ENCODE peak calls at places on chromosomes 2 and 18, in five cellular contexts. V is HepG2, D is GM12878, T is HCT116, L is H1. C is an unnamed sample.
A peak's percentile ranks its signal among the peaks of the same experiment; 100 is the strongest.

GRCh38 chr2:118032169-118033013 is 18.5 kb upstream of the CCDC93 start:
- DNase-seq in V (peak; percentile 44), L (no peak), D (no peak), T (no peak), C (peak; percentile 49)

GRCh38 chr2:163465440-163465839 is 270.4 kb downstream of the FIGN start:
- DNase-seq in D (no peak), T (no peak), V (no peak), L (no peak), C (no peak)

GRCh38 chr2:55985406-55985805 is 61.8 kb upstream of the EFEMP1 start:
- DNase-seq in L (no peak), T (no peak), D (peak; percentile 26), V (no peak), C (no peak)

GRCh38 chr2:191350826-191351225 is 105.6 kb downstream of the MYO1B start:
- DNase-seq in D (no peak), T (no peak), L (no peak), V (no peak), C (no peak)

GRCh38 chr18:23998811-23999210 is 15.7 kb upstream of the TTC39C start:
- DNase-seq in L (no peak), D (no peak), T (peak; percentile 23), V (peak; percentile 68), C (no peak)

GRCh38 chr2:199434555-199434954 is 23.2 kb downstream of the SATB2 start:
- DNase-seq in T (no peak), D (no peak), V (no peak), L (no peak), C (no peak)

GRCh38 chr2:69152847-69153246 is 139.9 kb downstream of the ANTXR1 start:
- DNase-seq in V (no peak), T (no peak), D (no peak), L (no peak), C (no peak)

GRCh38 chr18:6558770-6559169 is 144.1 kb upstream of the L3MBTL4 start:
- DNase-seq in T (no peak), V (no peak), L (no peak), D (no peak), C (no peak)

GRCh38 chr2:168722592-168722991 is 79.8 kb upstream of the NOSTRIN start:
- DNase-seq in T (no peak), D (no peak), V (no peak), L (no peak), C (no peak)

GRCh38 chr18:79400091-79400590 is 4.4 kb downstream of the NFATC1 start:
- DNase-seq in T (no peak), L (no peak), D (no peak), V (no peak), C (peak; percentile 86)

GRCh38 chr2:74571058-74571457 is 16.5 kb downstream of the DOK1 start:
- DNase-seq in T (no peak), D (peak; percentile 84), L (no peak), V (no peak), C (no peak)

GRCh38 chr2:230614913-230615332 is 97.7 kb upstream of the CAB39 start:
- DNase-seq in D (peak; percentile 85), V (no peak), L (no peak), T (no peak), C (no peak)

GRCh38 chr18:3463052-3463451 is 13.1 kb downstream of the TGIF1 start:
- DNase-seq in L (no peak), T (no peak), V (no peak), D (no peak), C (no peak)

GRCh38 chr2:198097628-198098027 is 293.2 kb downstream of the PLCL1 start:
- DNase-seq in D (peak; percentile 35), L (no peak), T (no peak), V (no peak), C (no peak)

GRCh38 chr2:151762694-151763093 is 28.4 kb upstream of the NEB start:
- DNase-seq in D (no peak), T (no peak), V (no peak), L (no peak), C (peak; percentile 32)

GRCh38 chr2:195766691-195767090 is 109.7 kb downstream of the SLC39A10 start:
- DNase-seq in V (no peak), L (no peak), T (no peak), D (no peak), C (no peak)

GRCh38 chr2:202377308-202377736 is 1.2 kb downstream of the BMPR2 start:
- DNase-seq in D (no peak), L (no peak), V (peak; percentile 38), T (no peak), C (peak; percentile 38)

GRCh38 chr2:5798083-5798482 is 105.9 kb downstream of the SOX11 start:
- DNase-seq in L (no peak), D (no peak), T (no peak), V (no peak), C (no peak)

GRCh38 chr2:73177645-73178255 is 24.6 kb upstream of the NOTO start:
- DNase-seq in V (no peak), L (no peak), D (no peak), T (no peak), C (no peak)

GRCh38 chr2:67272195-67272594 is 124.9 kb upstream of the ETAA1 start:
- DNase-seq in V (no peak), T (no peak), D (no peak), L (no peak), C (no peak)

GRCh38 chr2:212537311-212538155 is 1.1 kb downstream of the ERBB4 start:
- DNase-seq in T (no peak), L (no peak), D (no peak), V (no peak), C (no peak)

DNA sequence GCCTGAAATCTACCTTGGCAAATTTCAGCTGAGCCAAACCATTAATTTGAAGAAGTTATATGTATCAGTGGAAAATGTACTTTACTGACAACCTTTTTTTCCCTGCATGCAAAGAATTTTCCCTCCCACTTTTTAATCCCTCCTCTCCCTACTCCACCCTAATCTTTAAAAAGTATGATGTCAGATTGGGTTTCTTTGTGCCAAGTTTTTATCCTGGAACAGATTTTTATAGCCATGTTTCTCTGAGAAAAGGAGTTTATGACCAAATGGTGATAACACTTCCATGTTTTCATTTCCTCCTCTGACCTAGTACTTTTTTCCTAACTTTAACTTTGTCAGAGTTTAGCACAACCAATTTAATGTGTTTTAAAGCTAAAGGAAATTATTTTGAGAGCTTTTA is 250.3 kb upstream of the FOSL2 start:
- DNase-seq in V (no peak), T (no peak), D (no peak), L (no peak), C (no peak)
- TF ChIP-seq JUND in V (no peak), T (no peak), D (no peak), L (no peak), C (no peak)

DNA sequence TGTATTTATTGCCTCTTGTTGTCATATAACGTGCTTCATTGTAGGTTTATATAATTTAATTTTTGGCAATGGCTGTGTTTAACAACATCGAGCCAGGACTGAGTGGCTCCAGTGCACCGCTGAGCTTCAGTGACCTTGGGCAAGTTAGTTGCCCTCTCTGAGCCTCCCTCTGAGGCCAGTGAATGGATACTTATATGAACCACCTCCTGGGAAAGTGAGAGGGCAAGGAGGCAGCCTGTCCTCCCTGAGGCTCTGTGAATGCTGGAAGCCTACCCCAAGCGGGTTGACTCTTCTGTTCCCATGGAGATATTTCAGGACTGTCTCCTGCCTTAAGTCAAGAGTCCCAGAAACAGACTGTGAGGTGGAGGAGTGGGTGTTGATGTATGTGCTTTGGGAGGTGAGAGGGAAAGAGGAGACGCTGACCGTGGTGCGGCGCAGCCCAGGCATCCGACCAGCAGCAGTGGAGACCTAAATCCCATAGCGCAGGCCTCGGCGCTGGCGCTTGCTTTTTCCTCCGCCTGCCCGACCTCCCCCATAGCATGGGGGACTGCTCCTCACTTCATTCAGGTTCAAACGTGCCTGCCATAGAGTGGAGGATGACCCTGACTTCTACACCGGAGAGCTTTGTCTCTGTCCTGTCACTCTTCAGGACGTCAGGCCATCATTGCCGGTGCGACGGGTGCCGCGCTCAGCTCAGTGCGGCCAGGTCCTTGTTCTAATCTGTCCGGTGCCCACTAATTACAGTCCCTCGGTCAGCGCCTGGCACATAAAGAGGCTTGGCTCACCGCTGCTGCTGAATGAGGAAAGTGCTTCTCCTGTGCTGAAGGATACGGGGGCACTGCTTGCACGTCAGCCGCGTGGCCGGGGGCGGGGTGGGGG is 167.3 kb upstream of the HS6ST1 start:
- DNase-seq in V (no peak), D (no peak), L (no peak), T (no peak), C (no peak)
- TF ChIP-seq CEBPB in V (no peak), D (no peak), L (no peak), T (no peak), C (no peak)

DNA sequence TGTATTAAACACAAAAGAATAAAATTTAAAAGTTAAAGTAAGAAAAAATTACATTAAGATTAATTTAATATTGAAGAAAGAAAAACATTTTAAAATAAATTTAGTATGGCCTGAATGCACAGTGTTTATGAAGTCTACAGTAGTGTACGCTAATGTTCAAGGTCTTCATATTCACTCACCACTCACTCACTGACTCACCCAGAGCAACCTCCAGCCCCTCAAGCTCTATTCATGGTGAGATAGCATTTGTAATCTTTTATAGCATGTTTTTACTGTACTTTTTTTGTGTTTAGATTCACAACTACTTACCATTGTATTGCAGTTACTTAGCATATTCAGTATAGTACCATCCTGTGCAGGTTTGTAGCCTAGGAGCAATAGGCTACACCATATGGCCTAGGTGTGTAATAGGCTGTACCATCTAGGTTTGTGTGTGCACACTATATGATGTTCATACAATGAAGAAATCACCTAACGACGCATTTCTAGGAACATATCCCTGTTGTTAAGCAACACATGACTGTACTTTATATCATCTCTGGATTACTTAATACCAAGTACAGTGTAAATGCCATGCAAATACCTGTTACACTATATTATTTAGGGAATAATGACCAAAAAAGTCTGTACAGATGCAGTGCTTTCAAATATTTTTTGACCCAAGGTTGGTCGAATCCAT is 144.0 kb upstream of the IL1R2 start:
- DNase-seq in D (no peak), V (no peak), L (no peak), T (no peak), C (no peak)
- TF ChIP-seq JUND in D (no peak), V (no peak), L (no peak), T (no peak), C (no peak)

GRCh38 chr18:50969448-50969847 is 1.6 kb downstream of the ELAC1 start:
- DNase-seq in L (no peak), D (no peak), T (no peak), V (no peak), C (no peak)

GRCh38 chr18:50977037-50977760 is 9.4 kb downstream of the ELAC1 start:
- DNase-seq in D (no peak), T (no peak), V (no peak), L (no peak), C (no peak)

GRCh38 chr18:50970006-50970405 is 2.2 kb downstream of the ELAC1 start:
- DNase-seq in V (no peak), D (no peak), T (no peak), L (no peak), C (no peak)

GRCh38 chr18:50967714-50968661 is at the start of gene ELAC1:
- DNase-seq in V (peak; percentile 65), D (peak; percentile 20), T (peak; percentile 46), L (peak; percentile 33), C (peak; percentile 85)

DNA sequence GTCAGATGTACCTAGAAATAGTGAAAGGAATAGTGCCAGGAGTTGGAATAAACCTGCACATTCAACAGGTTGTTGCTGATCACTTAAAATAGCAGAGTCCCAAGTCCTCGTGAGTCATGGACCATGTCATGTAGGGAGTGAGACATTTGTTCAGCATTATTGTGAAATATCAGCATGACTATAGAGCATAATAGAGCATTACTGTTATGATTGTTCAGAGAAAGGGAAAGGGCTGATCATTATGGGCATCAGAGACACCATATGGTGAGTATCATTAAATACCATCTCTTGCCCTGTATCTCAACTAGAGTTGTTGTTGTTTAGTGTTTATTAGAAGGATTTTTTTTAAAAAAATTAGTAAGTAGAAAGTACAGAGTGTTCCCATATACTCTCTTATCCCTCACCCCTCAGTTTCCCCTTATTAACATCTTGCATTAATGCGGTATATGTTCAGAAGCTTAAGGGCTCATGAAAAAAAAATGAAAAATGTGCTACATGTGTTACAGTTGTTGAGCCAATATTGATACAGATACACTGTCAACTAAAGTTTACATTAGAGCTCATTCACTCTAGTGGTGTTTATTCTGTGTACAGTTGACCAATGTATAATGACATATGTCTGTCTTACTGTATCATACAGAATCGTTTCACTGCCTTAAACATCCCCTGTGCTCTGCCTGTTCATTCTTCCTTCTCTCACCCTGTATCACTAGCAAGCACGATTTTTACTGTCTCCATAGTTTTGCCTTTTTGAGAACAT is 5.7 kb downstream of the ELAC1 start:
- DNase-seq in L (no peak), V (peak; percentile 90), T (no peak), D (no peak), C (no peak)
- TF ChIP-seq CEBPB in L (no peak), V (peak; percentile 98), T (peak; percentile 66), D (no peak), C (peak; percentile 59)